ENCODE peak calls at places on chromosomes 6 and 20, in nine cellular contexts. M is astrocyte, O is OCI-LY7, Q is mammary epithelial cell, Z is GM23338, D is fibroblast of lung, R is mesendoderm, A is H9, W is MM.1S. I is an unnamed sample.

GRCh38 chr20:53827996-53828672 is 234.5 kb upstream of the ZNF217 start:
- DNase-seq in M (peak; percentile 96), O (no peak), Q (peak; percentile 91), Z (no peak), D (peak; percentile 100), R (peak; percentile 12), A (no peak), W (no peak), I (peak; percentile 85)

GRCh38 chr6:152922706-152923105 is 60.1 kb downstream of the FBXO5 start:
- DNase-seq in M (no peak), O (no peak), Q (no peak), Z (no peak), D (no peak), R (no peak), A (no peak), W (no peak), I (no peak)

GRCh38 chr6:5462856-5463255 is 201.5 kb downstream of the FARS2 start:
- DNase-seq in M (peak; percentile 59), O (no peak), Q (no peak), Z (no peak), D (no peak), R (no peak), A (no peak), W (no peak), I (no peak)

GRCh38 chr20:36173451-36173933 is 19.0 kb downstream of the EPB41L1 start:
- DNase-seq in M (no peak), O (no peak), Q (no peak), Z (peak; percentile 88), D (peak; percentile 41), R (peak; percentile 98), A (peak; percentile 92), W (no peak), I (no peak)

GRCh38 chr6:3124667-3125066 is 6.2 kb downstream of the BPHL start:
- DNase-seq in M (no peak), O (peak; percentile 71), Q (no peak), Z (no peak), D (no peak), R (no peak), A (no peak), W (no peak), I (no peak)

GRCh38 chr6:2432258-2432657 is 186.9 kb upstream of the GMDS start:
- DNase-seq in M (peak; percentile 97), O (no peak), Q (peak; percentile 87), Z (no peak), D (peak; percentile 87), R (no peak), A (no peak), W (no peak), I (peak; percentile 93)

GRCh38 chr20:37356387-37356786 is 10.4 kb downstream of the SRC start:
- DNase-seq in M (no peak), O (no peak), Q (peak; percentile 59), Z (no peak), D (peak; percentile 27), R (no peak), A (no peak), W (no peak), I (peak; percentile 73)

GRCh38 chr6:116328528-116328903 is 42.2 kb upstream of the DSE start:
- DNase-seq in M (peak; percentile 55), O (no peak), Q (no peak), Z (no peak), D (no peak), R (no peak), A (no peak), W (no peak), I (no peak)

GRCh38 chr6:49668083-49668511 is 31.5 kb upstream of the RHAG start:
- DNase-seq in M (no peak), O (no peak), Q (no peak), Z (peak; percentile 18), D (no peak), R (peak; percentile 88), A (no peak), W (no peak), I (no peak)

GRCh38 chr20:46199198-46199597 is 81.1 kb downstream of the CD40 start:
- DNase-seq in M (no peak), O (no peak), Q (no peak), Z (peak; percentile 95), D (no peak), R (peak; percentile 87), A (peak; percentile 92), W (no peak), I (no peak)

GRCh38 chr20:46388201-46388836 is 18.1 kb downstream of the ELMO2 start:
- DNase-seq in M (no peak), O (no peak), Q (no peak), Z (no peak), D (no peak), R (no peak), A (no peak), W (no peak), I (no peak)

GRCh38 chr6:84466521-84466920 is 239.1 kb upstream of the CEP162 start:
- DNase-seq in M (peak; percentile 84), O (no peak), Q (peak; percentile 48), Z (peak; percentile 6), D (peak; percentile 38), R (peak; percentile 35), A (no peak), W (no peak), I (peak; percentile 74)

GRCh38 chr6:159729598-159729997 is 2.3 kb downstream of the WTAP start:
- DNase-seq in M (no peak), O (peak; percentile 64), Q (peak; percentile 40), Z (peak; percentile 30), D (peak; percentile 16), R (peak; percentile 25), A (no peak), W (no peak), I (peak; percentile 48)

GRCh38 chr6:122283884-122284283 is 115.6 kb upstream of the HSF2 start:
- DNase-seq in M (no peak), O (no peak), Q (no peak), Z (no peak), D (no peak), R (no peak), A (no peak), W (no peak), I (no peak)

GRCh38 chr6:474454-475185 is 83.1 kb downstream of the IRF4 start:
- DNase-seq in M (no peak), O (peak; percentile 84), Q (no peak), Z (no peak), D (no peak), R (peak; percentile 19), A (no peak), W (peak; percentile 75), I (no peak)

DNA sequence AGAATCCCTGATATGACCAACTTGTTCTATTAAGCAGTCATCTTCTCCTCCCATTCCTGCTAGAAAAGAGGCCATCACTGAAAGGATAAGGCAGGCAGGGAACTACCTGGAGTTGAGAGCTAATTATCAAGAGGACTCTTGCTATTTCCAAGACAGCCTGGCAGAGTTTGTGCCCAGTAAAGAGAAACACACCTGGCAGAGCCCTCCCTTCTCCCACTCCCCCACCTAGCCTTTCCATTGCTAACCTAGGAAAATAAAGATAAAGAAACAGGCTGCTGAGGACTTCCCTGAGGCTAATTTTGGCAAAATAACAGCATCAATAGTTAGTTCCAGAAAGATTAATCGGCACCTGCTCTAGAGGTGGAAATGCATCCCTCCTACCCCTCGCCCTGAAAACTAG is 20.4 kb upstream of the RAB22A start:
- DNase-seq in M (no peak), O (no peak), Q (no peak), Z (no peak), D (no peak), R (no peak), A (no peak), W (no peak), I (no peak)
- H3K79me2 ChIP-seq in M (peaks cover 66% of the 10 kb centered on the region), O (no peaks in the 10 kb centered on the region), Q (peaks cover 68% of the 10 kb centered on the region), Z (peaks cover 35% of the 10 kb centered on the region), D (peaks cover 4% of the 10 kb centered on the region), R (peaks cover 2% of the 10 kb centered on the region), A (no peaks in the 10 kb centered on the region), W (no peaks in the 10 kb centered on the region), I (peaks cover 86% of the 10 kb centered on the region)

GRCh38 chr20:58473818-58474425 is 41.3 kb downstream of the APCDD1L start:
- DNase-seq in M (no peak), O (no peak), Q (no peak), Z (no peak), D (no peak), R (no peak), A (no peak), W (no peak), I (no peak)
- H3K79me2 ChIP-seq in M (no peaks in the 10 kb centered on the region), O (no peaks in the 10 kb centered on the region), Q (no peaks in the 10 kb centered on the region), Z (no peaks in the 10 kb centered on the region), D (no peaks in the 10 kb centered on the region), R (no peaks in the 10 kb centered on the region), A (no peaks in the 10 kb centered on the region), W (no peaks in the 10 kb centered on the region), I (peaks cover 23% of the 10 kb centered on the region)

DNA sequence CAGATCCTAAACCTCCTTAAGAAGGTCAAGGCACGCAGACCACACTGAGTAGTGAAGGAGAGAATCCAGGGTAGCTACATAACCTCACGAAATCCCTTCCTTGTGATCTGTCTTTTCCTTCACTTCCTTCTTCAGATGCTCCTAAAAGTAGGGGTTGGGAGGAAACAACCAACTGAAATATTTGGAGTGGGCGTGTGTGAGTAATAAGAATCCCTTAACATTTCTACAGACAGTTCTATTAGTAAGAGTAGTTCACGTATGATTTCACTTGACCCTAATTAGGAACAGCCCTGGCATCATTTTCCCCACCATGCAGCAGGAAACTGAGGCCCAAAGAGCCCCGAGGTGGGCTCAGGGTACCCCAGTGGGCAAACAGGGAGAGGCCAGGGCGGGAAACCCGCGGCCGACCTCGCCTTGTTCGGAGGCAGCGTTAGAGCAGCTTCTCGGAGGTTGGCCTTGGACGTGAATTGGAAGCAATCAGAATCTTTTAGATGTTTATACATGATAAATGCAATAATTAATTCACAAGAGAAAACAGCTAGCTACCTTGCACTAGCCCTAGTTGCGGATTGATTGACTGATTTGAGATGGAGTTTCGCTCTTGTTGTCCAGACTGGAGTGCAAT is 857 bp upstream of the RAE1 start:
- DNase-seq in M (peak; percentile 1), O (no peak), Q (no peak), Z (no peak), D (no peak), R (no peak), A (no peak), W (no peak), I (peak; percentile 62)
- H3K79me2 ChIP-seq in M (peaks cover 39% of the 10 kb centered on the region), O (peaks cover 39% of the 10 kb centered on the region), Q (peaks cover 40% of the 10 kb centered on the region), Z (peaks cover 33% of the 10 kb centered on the region), D (peaks cover 30% of the 10 kb centered on the region), R (peaks cover 26% of the 10 kb centered on the region), A (peaks cover 20% of the 10 kb centered on the region), W (peaks cover 41% of the 10 kb centered on the region), I (peaks cover 39% of the 10 kb centered on the region)

GRCh38 chr20:17593902-17594301 is 24.0 kb downstream of the DSTN start:
- DNase-seq in M (no peak), O (no peak), Q (no peak), Z (no peak), D (no peak), R (no peak), A (no peak), W (no peak), I (peak; percentile 5)

GRCh38 chr20:17595846-17596245 is 26.0 kb downstream of the DSTN start:
- DNase-seq in M (no peak), O (no peak), Q (no peak), Z (no peak), D (no peak), R (no peak), A (no peak), W (no peak), I (no peak)

GRCh38 chr20:17598013-17598550 is 28.2 kb downstream of the DSTN start:
- DNase-seq in M (no peak), O (no peak), Q (no peak), Z (no peak), D (no peak), R (no peak), A (no peak), W (no peak), I (no peak)

GRCh38 chr20:17590245-17590644 is 20.4 kb downstream of the DSTN start:
- DNase-seq in M (no peak), O (no peak), Q (no peak), Z (no peak), D (no peak), R (no peak), A (no peak), W (no peak), I (peak; percentile 13)

GRCh38 chr20:17594443-17594842 is 24.6 kb downstream of the DSTN start:
- DNase-seq in M (peak; percentile 72), O (no peak), Q (peak; percentile 75), Z (peak; percentile 55), D (peak; percentile 69), R (peak; percentile 75), A (no peak), W (no peak), I (peak; percentile 76)
- H3K79me2 ChIP-seq in M (peaks cover 100% of the 10 kb centered on the region), O (no peaks in the 10 kb centered on the region), Q (peaks cover 99% of the 10 kb centered on the region), Z (peaks cover 100% of the 10 kb centered on the region), D (peaks cover 95% of the 10 kb centered on the region), R (peaks cover 30% of the 10 kb centered on the region), A (peaks cover 12% of the 10 kb centered on the region), W (peaks cover 80% of the 10 kb centered on the region), I (peaks cover 100% of the 10 kb centered on the region)

I was measured in osteoblast.